ENCODE peak calls at places on chromosome 5, in four cellular contexts. I is mesendoderm, U is mesenchymal stem cell, D is H1. K is an unnamed sample.

GRCh38 chr5:18375637-18376036 is 741.4 kb downstream of the TAF11L14 start:
- DNase-seq in I (no peak), D (no peak), U (no peak), K (no peak)

GRCh38 chr5:15992918-15993317 is 186.7 kb downstream of the MARCHF11 start:
- DNase-seq in U (peak), I (peak), D (no peak), K (no peak)

GRCh38 chr5:159453209-159453608 is 122.9 kb upstream of the IL12B start:
- DNase-seq in U (no peak), D (no peak), I (no peak), K (no peak)

GRCh38 chr5:54517174-54517511 is 416 bp upstream of the SNX18 start:
- DNase-seq in D (no peak), U (no peak), I (peak), K (no peak)

GRCh38 chr5:121968910-121969607 is 7.3 kb downstream of the SRFBP1 start:
- DNase-seq in U (peak), D (no peak), I (no peak), K (no peak)

GRCh38 chr5:104179057-104179456 is 616.5 kb upstream of the NUDT12 start:
- DNase-seq in D (peak), I (peak), U (peak), K (peak)

GRCh38 chr5:133480366-133480765 is 132.0 kb downstream of the FSTL4 start:
- DNase-seq in U (no peak), I (no peak), D (no peak), K (no peak)

GRCh38 chr5:65086234-65086886 is 317.6 kb downstream of the CWC27 start:
- DNase-seq in I (no peak), D (no peak), U (no peak), K (no peak)

GRCh38 chr5:135832941-135833340 is 1.5 kb upstream of the SLC25A48 start:
- DNase-seq in D (peak), I (no peak), U (no peak), K (no peak)

GRCh38 chr5:122547669-122548068 is 227.2 kb upstream of the SNX2 start:
- DNase-seq in D (no peak), I (no peak), U (no peak), K (no peak)

GRCh38 chr5:122704247-122705036 is 70.4 kb upstream of the SNX2 start:
- DNase-seq in I (peak), U (peak), D (no peak), K (no peak)

GRCh38 chr5:126138475-126139005 is 284.7 kb upstream of the GRAMD2B start:
- DNase-seq in D (no peak), I (peak), U (peak), K (no peak)

GRCh38 chr5:1509346-1510085 is 14.2 kb downstream of the LPCAT1 start:
- DNase-seq in I (no peak), U (no peak), D (peak), K (peak)

GRCh38 chr5:133967124-133967523 is 1.3 kb downstream of the C5orf15 start:
- DNase-seq in I (no peak), D (no peak), U (peak), K (no peak)

GRCh38 chr5:173573126-173573960 is 43.1 kb downstream of the BOD1 start:
- DNase-seq in I (peak), U (peak), D (peak), K (peak)

GRCh38 chr5:59587489-59588337 is 305.8 kb downstream of the PDE4D start:
- DNase-seq in I (peak), U (peak), D (peak), K (peak)

GRCh38 chr5:16879650-16880049 is 56.4 kb downstream of the MYO10 start:
- DNase-seq in I (no peak), U (no peak), D (no peak), K (no peak)

GRCh38 chr5:171421331-171422262 is 2.1 kb downstream of the FGF18 start:
- DNase-seq in D (no peak), I (no peak), U (no peak), K (peak)

GRCh38 chr5:99141534-99142135 is 212.8 kb upstream of the CHD1 start:
- DNase-seq in D (no peak), I (peak), U (no peak), K (peak)

GRCh38 chr5:61313960-61314681 is 17.9 kb upstream of the ZSWIM6 start:
- DNase-seq in D (no peak), U (peak), I (no peak), K (no peak)

GRCh38 chr5:160507181-160507811 is 85.6 kb downstream of the PTTG1 start:
- DNase-seq in D (no peak), U (no peak), I (no peak), K (no peak)

GRCh38 chr5:109452661-109453060 is 42.9 kb upstream of the PJA2 start:
- DNase-seq in I (no peak), D (no peak), U (no peak), K (no peak)

GRCh38 chr5:179273074-179273435 is 72.2 kb downstream of the ADAMTS2 start:
- DNase-seq in U (no peak), D (no peak), I (no peak), K (no peak)

GRCh38 chr5:143314123-143314522 is 89.4 kb downstream of the NR3C1 start:
- DNase-seq in U (no peak), D (no peak), I (no peak), K (no peak)

GRCh38 chr5:53063791-53064190 is 45.8 kb downstream of the MOCS2 start:
- DNase-seq in U (no peak), I (no peak), D (no peak), K (no peak)

GRCh38 chr5:138793481-138794010 is 40.3 kb downstream of the CTNNA1 start:
- DNase-seq in U (no peak), I (no peak), D (no peak), K (no peak)

GRCh38 chr5:87541033-87541432 is 128.3 kb upstream of the CCNH start:
- DNase-seq in D (no peak), U (peak), I (peak), K (peak)

DNA sequence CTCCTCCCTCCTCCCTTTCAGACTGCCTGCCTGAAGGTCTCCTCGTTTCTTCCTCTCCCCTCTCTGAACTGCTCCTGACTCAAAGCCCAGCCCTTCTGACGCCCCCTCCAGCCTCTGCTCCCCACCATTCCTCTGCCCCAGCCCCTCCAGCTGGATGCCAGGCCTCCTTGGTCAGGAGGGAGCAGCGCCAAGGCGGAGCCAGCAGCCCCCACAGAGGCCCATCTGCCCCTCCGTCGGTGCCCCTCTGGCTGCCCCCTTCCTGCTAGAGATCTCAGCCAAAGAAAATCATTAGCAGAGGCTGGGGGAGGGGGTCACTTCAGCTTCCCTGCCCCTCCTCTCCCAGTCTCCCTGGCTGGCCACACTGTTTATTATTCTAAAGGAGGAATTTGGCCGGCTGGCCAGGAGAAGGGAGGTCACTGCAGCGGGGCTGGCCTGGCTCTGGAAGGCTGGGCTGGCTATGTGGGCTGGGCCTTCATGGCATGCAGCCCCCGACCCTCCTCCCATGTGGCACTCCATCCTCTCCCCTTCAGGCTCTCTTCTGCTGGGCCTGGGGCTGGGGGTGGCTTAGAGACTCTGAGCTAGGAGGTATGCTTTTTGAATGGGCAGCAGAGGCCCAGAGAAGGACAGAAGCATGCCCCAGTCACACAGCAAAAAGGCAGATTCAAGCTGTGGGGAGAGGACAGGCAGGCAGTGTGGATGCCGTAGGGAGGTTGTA is 16.9 kb downstream of the PDGFRB start:
- DNase-seq in D (no peak), U (peak), I (peak), K (peak)
- H2AK5ac ChIP-seq in D (peak), U (peak), I (peak), K (no peak)

GRCh38 chr5:68265822-68266395 is 50.4 kb downstream of the PIK3R1 start:
- DNase-seq in U (peak), D (no peak), I (no peak), K (no peak)

GRCh38 chr5:68265347-68265746 is 49.8 kb downstream of the PIK3R1 start:
- DNase-seq in U (no peak), I (no peak), D (no peak), K (no peak)

GRCh38 chr5:68267044-68267443 is 51.5 kb downstream of the PIK3R1 start:
- DNase-seq in U (no peak), D (no peak), I (peak), K (no peak)

GRCh38 chr5:68266457-68266856 is 50.9 kb downstream of the PIK3R1 start:
- DNase-seq in D (no peak), U (peak), I (no peak), K (no peak)

GRCh38 chr5:68264024-68264956 is 48.7 kb downstream of the PIK3R1 start:
- DNase-seq in U (no peak), D (no peak), I (no peak), K (no peak)
- H2BK15ac ChIP-seq in U (no peak), D (no peak), I (no peak), K (no peak)

DNA sequence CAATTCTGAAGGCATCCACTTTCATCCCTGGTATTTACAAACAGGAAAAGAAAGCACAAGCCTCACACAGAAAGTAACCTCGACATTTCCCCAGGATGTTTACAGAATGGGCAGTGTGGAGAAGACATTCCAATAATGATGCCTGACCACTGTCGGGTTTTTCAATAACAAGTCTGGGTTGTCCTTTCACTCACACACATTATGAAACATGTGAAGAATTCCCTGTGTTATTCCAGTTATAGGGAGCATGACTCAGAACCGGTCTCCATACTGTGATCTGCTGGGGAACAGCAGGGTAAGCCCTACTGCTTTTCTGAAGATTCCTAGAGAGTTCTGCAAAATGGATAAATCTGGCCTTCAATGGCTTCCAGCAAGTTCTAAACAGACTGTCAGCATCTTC is 155.3 kb downstream of the ADAMTS12 start:
- DNase-seq in I (no peak), D (no peak), U (peak), K (no peak)
- H3K4me2 ChIP-seq in I (no peak), D (no peak), U (no peak), K (no peak)

GRCh38 chr5:77892061-77893010 is 116.2 kb upstream of the TBCA start:
- DNase-seq in I (no peak), U (no peak), D (no peak), K (no peak)
- H2AK5ac ChIP-seq in I (no peak), U (no peak), D (no peak), K (no peak)

GRCh38 chr5:74040811-74041491 is 415.0 kb downstream of the ARHGEF28 start:
- DNase-seq in U (no peak), I (no peak), D (no peak), K (no peak)
- H2BK15ac ChIP-seq in U (no peak), I (no peak), D (no peak), K (no peak)

GRCh38 chr5:115186794-115187193 is 17.1 kb upstream of the TRIM36 start:
- DNase-seq in I (no peak), D (no peak), U (no peak), K (no peak)
- H3K4me2 ChIP-seq in I (no peak), D (no peak), U (no peak), K (no peak)